ENCODE peak calls at places on chromosomes 12 and 14, in nine cellular contexts. M, G, P, Q, T, U, X, F and Z are unnamed samples.

GRCh38 chr14:69580009-69580577 is 5.4 kb upstream of the CCDC177 start:
- DNase-seq in M (peak; percentile 68), G (peak; percentile 69), F (no peak), X (no peak), Q (peak; percentile 90), T (no peak), U (peak; percentile 96), P (peak; percentile 71), Z (no peak)

GRCh38 chr12:90098132-90098779 is 389.6 kb upstream of the ATP2B1 start:
- DNase-seq in U (no peak), G (no peak), T (no peak), X (no peak), P (no peak), Q (no peak), F (no peak), M (no peak), Z (no peak)

GRCh38 chr12:100797246-100797645 is 2.7 kb downstream of the ANO4 start:
- DNase-seq in F (peak; percentile 21), U (no peak), P (no peak), M (no peak), Q (no peak), G (no peak), T (no peak), X (no peak), Z (no peak)

GRCh38 chr12:65414526-65414925 is 136.0 kb downstream of the MSRB3 start:
- DNase-seq in F (no peak), X (no peak), P (no peak), U (peak; percentile 36), Q (peak; percentile 28), T (no peak), M (no peak), G (no peak), Z (no peak)

GRCh38 chr12:21697829-21698630 is 40.4 kb upstream of the LDHB start:
- DNase-seq in T (no peak), G (peak; percentile 19), Q (peak; percentile 52), X (no peak), U (peak; percentile 48), P (no peak), M (peak; percentile 10), F (peak; percentile 31), Z (no peak)

GRCh38 chr12:117261267-117261666 is 71.0 kb upstream of the FBXO21 start:
- DNase-seq in X (no peak), F (no peak), P (no peak), T (no peak), U (no peak), Q (peak; percentile 51), M (no peak), G (no peak), Z (no peak)

GRCh38 chr14:92601131-92601710 is 87.6 kb downstream of the RIN3 start:
- DNase-seq in F (no peak), U (no peak), Q (no peak), G (no peak), X (no peak), M (no peak), P (no peak), T (no peak), Z (no peak)

GRCh38 chr14:99744199-99744872 is 48.9 kb upstream of the EML1 start:
- DNase-seq in U (peak; percentile 67), G (peak; percentile 58), M (no peak), T (no peak), X (no peak), F (no peak), Q (peak; percentile 31), P (no peak), Z (no peak)

GRCh38 chr12:57235012-57235727 is 5.7 kb downstream of the SHMT2 start:
- DNase-seq in T (no peak), P (peak; percentile 83), Q (no peak), G (peak; percentile 57), F (no peak), X (no peak), M (no peak), U (peak; percentile 60), Z (no peak)

GRCh38 chr12:6279631-6280030 is 30.9 kb upstream of the PLEKHG6 start:
- DNase-seq in T (no peak), F (no peak), G (no peak), M (no peak), P (no peak), X (no peak), Q (no peak), U (no peak), Z (no peak)

GRCh38 chr12:28870839-28871440 is 278.1 kb upstream of the FAR2 start:
- DNase-seq in P (no peak), F (no peak), T (no peak), Q (peak; percentile 13), M (no peak), U (peak; percentile 20), G (no peak), X (no peak), Z (no peak)

GRCh38 chr14:78519863-78520262 is 349.7 kb downstream of the NRXN3 start:
- DNase-seq in G (peak; percentile 70), X (peak; percentile 0), M (no peak), P (no peak), Q (peak; percentile 36), F (peak; percentile 72), U (peak; percentile 4), T (no peak), Z (peak; percentile 7)

GRCh38 chr12:130775953-130776856 is 60.1 kb upstream of the RIMBP2 start:
- DNase-seq in U (peak; percentile 88), G (peak; percentile 86), Q (peak; percentile 70), P (peak; percentile 69), F (no peak), X (peak; percentile 15), M (no peak), T (peak; percentile 71), Z (no peak)

GRCh38 chr12:87201598-87201997 is 827.6 kb downstream of the C12orf50 start:
- DNase-seq in T (no peak), Q (no peak), P (no peak), U (no peak), M (no peak), F (no peak), X (no peak), G (no peak), Z (no peak)

GRCh38 chr12:28024231-28024995 is 51.9 kb upstream of the PTHLH start:
- DNase-seq in Q (no peak), M (no peak), P (no peak), T (no peak), F (no peak), U (peak; percentile 92), G (no peak), X (no peak), Z (no peak)

GRCh38 chr12:123861392-123861791 is 99.3 kb downstream of the DNAH10 start:
- DNase-seq in Q (no peak), F (no peak), X (no peak), G (no peak), T (no peak), M (no peak), P (no peak), U (no peak), Z (no peak)

GRCh38 chr14:51490205-51490604 is 161.5 kb upstream of the FRMD6 start:
- DNase-seq in G (no peak), U (peak; percentile 83), T (no peak), P (no peak), X (no peak), F (no peak), Q (peak; percentile 54), M (no peak), Z (no peak)

GRCh38 chr12:14207946-14208612 is 157.4 kb upstream of the ATF7IP start:
- DNase-seq in M (no peak), Q (no peak), F (no peak), X (no peak), G (peak; percentile 40), T (no peak), P (no peak), U (no peak), Z (no peak)

GRCh38 chr12:119318811-119319210 is 15.7 kb upstream of the CCDC60 start:
- DNase-seq in M (no peak), F (no peak), U (no peak), G (no peak), T (no peak), Q (no peak), P (no peak), X (no peak), Z (no peak)

GRCh38 chr12:45893240-45893639 is 97.1 kb downstream of the SCAF11 start:
- DNase-seq in G (peak; percentile 55), U (peak; percentile 16), T (no peak), Q (no peak), M (no peak), X (no peak), F (peak; percentile 21), P (no peak), Z (no peak)

GRCh38 chr14:20757963-20758362 is 10.2 kb upstream of the EDDM3B start:
- DNase-seq in M (no peak), T (peak; percentile 7), U (no peak), G (peak; percentile 64), X (peak; percentile 14), P (no peak), F (no peak), Q (no peak), Z (no peak)

GRCh38 chr12:114955414-114956014 is 271.5 kb upstream of the TBX3 start:
- DNase-seq in G (no peak), U (peak; percentile 52), F (no peak), T (no peak), Q (no peak), P (no peak), X (no peak), M (no peak), Z (no peak)

GRCh38 chr14:76647699-76648298 is 113.5 kb upstream of the VASH1 start:
- DNase-seq in T (no peak), P (no peak), M (peak; percentile 47), X (no peak), F (peak; percentile 30), U (peak; percentile 59), Q (peak; percentile 75), G (peak; percentile 85), Z (no peak)

GRCh38 chr14:43894534-43894933 is 612.5 kb downstream of the FSCB start:
- DNase-seq in P (no peak), G (peak; percentile 54), M (no peak), U (peak; percentile 0), T (no peak), F (no peak), X (no peak), Q (no peak), Z (no peak)

GRCh38 chr12:31651893-31652521 is 7.5 kb upstream of the ETFBKMT start:
- DNase-seq in Q (no peak), U (no peak), X (no peak), G (no peak), F (no peak), T (no peak), M (peak; percentile 70), P (no peak), Z (no peak)

GRCh38 chr12:94875525-94875924 is 128.0 kb downstream of the NDUFA12 start:
- DNase-seq in U (no peak), T (no peak), P (no peak), F (no peak), X (no peak), Q (peak; percentile 47), G (peak; percentile 48), M (peak; percentile 10), Z (peak; percentile 50)

GRCh38 chr12:32586390-32586789 is 92.7 kb upstream of the DNM1L start:
- DNase-seq in G (no peak), F (no peak), P (no peak), T (no peak), M (no peak), Q (peak; percentile 56), X (no peak), U (peak; percentile 54), Z (no peak)

GRCh38 chr12:70456953-70457352 is 90.9 kb downstream of the KCNMB4 start:
- DNase-seq in Q (no peak), U (no peak), T (no peak), P (no peak), G (no peak), F (no peak), M (no peak), X (no peak), Z (no peak)

GRCh38 chr12:108633534-108634224 is at the start of gene SELPLG:
- DNase-seq in X (peak; percentile 81), U (no peak), F (no peak), T (peak; percentile 77), Q (no peak), G (no peak), M (no peak), P (peak; percentile 79), Z (no peak)

GRCh38 chr12:69527506-69528272 is 57.5 kb downstream of the FRS2 start:
- DNase-seq in G (no peak), U (peak; percentile 91), T (no peak), Q (peak; percentile 51), P (no peak), M (no peak), X (no peak), F (no peak), Z (no peak)

GRCh38 chr12:121964813-121965643 is 46.6 kb downstream of the CFAP251 start:
- DNase-seq in Q (peak; percentile 20), P (no peak), M (no peak), F (no peak), X (no peak), G (no peak), T (no peak), U (peak; percentile 61), Z (no peak)